ENCODE peak calls at places on chromosomes 12 and 14, in nine cellular contexts. J is cardiac fibroblast, O is heart left ventricle, A is cardiac muscle cell, S is fibroblast of lung, L is right atrium auricular region, T is choroid plexus epithelial cell, K is ascending aorta, U is lower leg skin. P is an unnamed sample.

GRCh38 chr12:27965966-27966365 is 6.6 kb downstream of the PTHLH start:
- DNase-seq in J (no peak), O (no peak), A (no peak), S (peak), L (no peak), T (no peak), K (no peak), U (no peak), P (peak)

GRCh38 chr12:114777052-114777451 is 93.1 kb upstream of the TBX3 start:
- DNase-seq in J (peak), O (no peak), A (peak), S (peak), L (no peak), T (peak), K (no peak), U (no peak), P (peak)

GRCh38 chr12:46504494-46504893 is 131.9 kb upstream of the SLC38A2 start:
- DNase-seq in J (no peak), O (no peak), A (no peak), S (no peak), L (no peak), T (no peak), K (no peak), U (no peak), P (no peak)

GRCh38 chr14:24279301-24280186 is 8.1 kb upstream of the RABGGTA start:
- DNase-seq in J (peak), O (peak), A (no peak), S (no peak), L (no peak), T (no peak), K (no peak), U (no peak), P (no peak)

GRCh38 chr14:104547998-104548700 is 31.4 kb upstream of the C14orf180 start:
- DNase-seq in J (no peak), O (no peak), A (no peak), S (no peak), L (no peak), T (no peak), K (no peak), U (peak), P (no peak)

GRCh38 chr12:84694111-84694510 is 218.5 kb downstream of the SLC6A15 start:
- DNase-seq in J (no peak), O (no peak), A (no peak), S (peak), L (no peak), T (no peak), K (no peak), U (no peak), P (no peak)

GRCh38 chr14:32366995-32367394 is 37.9 kb downstream of the AKAP6 start:
- DNase-seq in J (peak), O (no peak), A (peak), S (no peak), L (no peak), T (peak), K (no peak), U (no peak), P (peak)

GRCh38 chr12:19369691-19370148 is 69.6 kb upstream of the AEBP2 start:
- DNase-seq in J (peak), O (no peak), A (peak), S (peak), L (peak), T (peak), K (peak), U (no peak), P (peak)

GRCh38 chr14:100004392-100004791 is 60.8 kb upstream of the EVL start:
- DNase-seq in J (no peak), O (no peak), A (no peak), S (no peak), L (no peak), T (no peak), K (no peak), U (no peak), P (no peak)

GRCh38 chr14:39212034-39212433 is 21.7 kb upstream of the MIA2 start:
- DNase-seq in J (no peak), O (no peak), A (no peak), S (no peak), L (no peak), T (no peak), K (no peak), U (no peak), P (no peak)

GRCh38 chr12:77996670-77997069 is 166.0 kb downstream of the NAV3 start:
- DNase-seq in J (no peak), O (no peak), A (no peak), S (no peak), L (no peak), T (no peak), K (no peak), U (no peak), P (no peak)

GRCh38 chr14:73758392-73759182 is 44.4 kb upstream of the PNMA1 start:
- DNase-seq in J (peak), O (peak), A (peak), S (peak), L (peak), T (peak), K (no peak), U (peak), P (peak)
- TF ChIP-seq CTCF in J (peak), O (peak), A (peak), S (peak), L (peak), T (peak), K (peak), U (no peak), P (peak)

DNA sequence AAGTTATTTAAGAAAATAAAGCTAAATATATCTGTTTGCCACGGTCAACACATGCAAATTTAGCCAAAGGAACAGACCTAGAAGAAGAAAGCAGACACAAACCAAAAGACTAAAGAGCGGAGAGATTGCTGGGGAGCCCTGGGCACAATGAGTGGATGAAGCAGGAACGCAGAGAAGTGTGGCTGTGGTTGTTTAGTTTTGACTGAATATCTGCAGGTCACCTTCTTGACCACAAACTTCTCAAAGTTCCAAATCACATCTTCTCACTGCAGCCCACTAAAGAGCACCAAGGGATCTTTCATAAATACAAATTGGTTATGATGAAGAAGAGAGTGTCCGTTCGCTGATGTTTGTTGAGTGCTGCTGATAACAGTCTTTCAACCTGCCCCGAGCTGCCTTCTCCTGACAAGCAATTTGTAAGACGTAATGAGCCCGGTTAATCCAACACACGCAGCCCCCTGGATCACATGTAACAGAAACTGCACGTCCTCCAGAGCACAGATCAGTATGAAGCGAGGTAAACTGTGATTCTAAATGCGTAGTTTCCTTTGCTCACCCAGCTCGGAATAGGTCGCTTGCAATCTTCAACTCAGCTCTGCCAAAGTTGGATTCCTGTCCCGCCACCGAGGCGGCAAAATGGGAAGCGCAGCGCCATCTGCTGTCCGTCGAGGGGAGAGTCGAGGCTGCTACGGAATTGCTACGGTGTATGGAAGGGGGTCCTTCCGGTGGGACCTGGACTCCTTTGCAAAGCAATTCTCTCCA is 120.8 kb downstream of the GXYLT1 start:
- DNase-seq in J (peak), O (peak), A (peak), S (peak), L (peak), T (peak), K (peak), U (peak), P (peak)
- H3K4me3 ChIP-seq in J (peak), O (peak), A (peak), S (peak), L (peak), T (peak), K (peak), U (no peak), P (peak)

GRCh38 chr14:73591690-73592448 is at the start of gene ACOT4:
- DNase-seq in J (peak), O (no peak), A (peak), S (peak), L (no peak), T (peak), K (no peak), U (peak), P (peak)
- TF ChIP-seq CTCF in J (no peak), O (peak), A (no peak), S (no peak), L (peak), T (no peak), K (no peak), U (no peak), P (no peak)

GRCh38 chr14:87994974-87995373 is 2.0 kb upstream of the GALC start:
- DNase-seq in J (no peak), O (no peak), A (peak), S (no peak), L (no peak), T (no peak), K (no peak), U (no peak), P (no peak)

GRCh38 chr14:87990687-87991086 is 2.3 kb downstream of the GALC start:
- DNase-seq in J (no peak), O (no peak), A (no peak), S (no peak), L (no peak), T (no peak), K (no peak), U (no peak), P (no peak)

GRCh38 chr14:87992349-87992719 is 648 bp downstream of the GALC start:
- DNase-seq in J (peak), O (no peak), A (peak), S (peak), L (no peak), T (no peak), K (no peak), U (no peak), P (no peak)

GRCh38 chr14:87993485-87993809 is 465 bp upstream of the GALC start:
- DNase-seq in J (no peak), O (no peak), A (no peak), S (no peak), L (no peak), T (no peak), K (no peak), U (no peak), P (no peak)

GRCh38 chr14:87992720-87993484 is at the start of gene GALC:
- DNase-seq in J (peak), O (peak), A (peak), S (peak), L (peak), T (peak), K (peak), U (peak), P (peak)
- H3K4me3 ChIP-seq in J (peak), O (peak), A (peak), S (peak), L (peak), T (peak), K (peak), U (peak), P (peak)

DNA sequence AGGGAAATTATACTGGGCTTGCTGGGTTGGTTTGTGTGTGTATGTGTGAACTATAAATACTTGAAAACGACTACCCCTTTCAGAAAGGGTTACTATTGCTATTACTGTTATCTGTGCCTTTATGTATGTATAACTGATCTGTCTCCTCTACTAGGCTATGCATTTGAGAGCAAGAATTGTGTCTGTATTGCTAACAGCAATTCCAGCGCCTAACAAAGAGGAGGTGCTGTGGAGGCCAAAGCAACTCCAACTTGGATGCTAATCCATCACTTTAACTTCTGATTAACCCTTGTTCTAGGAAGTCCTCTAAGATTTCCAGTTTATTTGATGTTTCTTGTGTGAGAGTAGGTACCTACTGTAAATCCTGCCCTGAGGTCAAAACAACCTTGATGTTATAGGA is 313.9 kb downstream of the PCNX1 start:
- DNase-seq in J (no peak), O (no peak), A (no peak), S (no peak), L (no peak), T (no peak), K (no peak), U (no peak), P (no peak)
- TF ChIP-seq CTCF in J (no peak), O (no peak), A (no peak), S (no peak), L (no peak), T (no peak), K (no peak), U (no peak), P (no peak)

GRCh38 chr12:121034906-121035305 is 4.1 kb downstream of the OASL start:
- DNase-seq in J (no peak), O (no peak), A (no peak), S (no peak), L (no peak), T (no peak), K (no peak), U (no peak), P (no peak)

GRCh38 chr12:121033625-121034349 is 5.3 kb downstream of the OASL start:
- DNase-seq in J (peak), O (no peak), A (peak), S (peak), L (no peak), T (peak), K (no peak), U (no peak), P (peak)

GRCh38 chr12:121043067-121043466 is 4.0 kb upstream of the OASL start:
- DNase-seq in J (no peak), O (no peak), A (no peak), S (no peak), L (no peak), T (no peak), K (no peak), U (no peak), P (no peak)

GRCh38 chr12:121036810-121037326 is 2.2 kb downstream of the OASL start:
- DNase-seq in J (peak), O (no peak), A (peak), S (peak), L (no peak), T (peak), K (no peak), U (no peak), P (peak)

GRCh38 chr12:121038861-121039654 is at the start of gene OASL:
- DNase-seq in J (peak), O (no peak), A (peak), S (peak), L (no peak), T (peak), K (no peak), U (no peak), P (peak)
- H3K4me3 ChIP-seq in J (peak), O (peak), A (no peak), S (peak), L (peak), T (peak), K (peak), U (peak), P (peak)

GRCh38 chr12:76299536-76300296 is 48.5 kb downstream of the BBS10 start:
- DNase-seq in J (no peak), O (no peak), A (no peak), S (no peak), L (peak), T (no peak), K (no peak), U (no peak), P (peak)
- TF ChIP-seq CTCF in J (no peak), O (no peak), A (no peak), S (no peak), L (no peak), T (no peak), K (no peak), U (no peak), P (no peak)

DNA sequence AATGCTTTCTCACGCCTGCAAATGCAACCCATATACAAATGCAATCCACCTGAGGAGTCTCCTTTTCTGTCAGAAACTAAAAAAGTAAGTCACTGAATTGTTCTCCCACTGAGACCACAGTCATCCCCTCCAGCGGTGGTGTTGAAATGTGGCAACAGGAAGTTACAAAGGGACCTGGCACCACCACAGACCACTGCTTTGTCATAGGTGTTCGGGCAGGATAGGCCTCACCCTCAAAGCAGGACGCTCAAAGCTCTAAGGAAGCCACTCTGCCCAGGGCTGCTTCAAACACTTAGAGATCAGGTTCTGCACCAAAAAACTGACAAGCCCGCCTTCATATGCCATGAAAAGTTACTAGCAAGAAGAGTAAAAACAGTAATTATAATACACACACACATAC is 11.3 kb downstream of the PHLDA1 start:
- DNase-seq in J (peak), O (no peak), A (peak), S (peak), L (no peak), T (peak), K (no peak), U (no peak), P (peak)
- H3K4me3 ChIP-seq in J (no peak), O (no peak), A (no peak), S (no peak), L (no peak), T (no peak), K (no peak), U (no peak), P (no peak)

P was measured in AG10803.